ENCODE peak calls at places on chromosome 6, in six cellular contexts. One of them, this sample, is unnamed.

GRCh38 chr6:145491126-145491525 is 244.2 kb downstream of the EPM2A start:
- DNase-seq in stomach: no peak
- DNase-seq in upper lobe of left lung: peak; percentile 16
- DNase-seq in HCT116: no peak
- DNase-seq in GM23338: peak; percentile 41
- DNase-seq in breast epithelium: no peak
- DNase-seq in this sample: no peak

GRCh38 chr6:90078513-90079289 is 184.4 kb downstream of the GJA10 start:
- DNase-seq in HCT116: no peak
- DNase-seq in stomach: no peak
- DNase-seq in breast epithelium: no peak
- DNase-seq in GM23338: peak; percentile 27
- DNase-seq in upper lobe of left lung: no peak
- DNase-seq in this sample: no peak

GRCh38 chr6:134630468-134631180 is 312.7 kb upstream of the SGK1 start:
- DNase-seq in breast epithelium: no peak
- DNase-seq in upper lobe of left lung: no peak
- DNase-seq in HCT116: no peak
- DNase-seq in GM23338: no peak
- DNase-seq in stomach: no peak
- DNase-seq in this sample: no peak

GRCh38 chr6:112180095-112180820 is 74.1 kb downstream of the LAMA4 start:
- DNase-seq in upper lobe of left lung: no peak
- DNase-seq in breast epithelium: no peak
- DNase-seq in stomach: no peak
- DNase-seq in HCT116: peak; percentile 74
- DNase-seq in GM23338: peak; percentile 90
- DNase-seq in this sample: no peak

GRCh38 chr6:145374566-145374965 is 360.8 kb downstream of the EPM2A start:
- DNase-seq in GM23338: no peak
- DNase-seq in stomach: no peak
- DNase-seq in breast epithelium: no peak
- DNase-seq in upper lobe of left lung: no peak
- DNase-seq in HCT116: no peak
- DNase-seq in this sample: no peak

GRCh38 chr6:158414900-158415299 is 102.6 kb downstream of the TULP4 start:
- DNase-seq in upper lobe of left lung: no peak
- DNase-seq in HCT116: no peak
- DNase-seq in breast epithelium: no peak
- DNase-seq in GM23338: no peak
- DNase-seq in stomach: no peak
- DNase-seq in this sample: no peak

GRCh38 chr6:72421387-72421786 is 200.5 kb upstream of the KCNQ5 start:
- DNase-seq in upper lobe of left lung: no peak
- DNase-seq in breast epithelium: no peak
- DNase-seq in stomach: no peak
- DNase-seq in HCT116: no peak
- DNase-seq in GM23338: no peak
- DNase-seq in this sample: no peak

GRCh38 chr6:36463686-36464085 is 20.9 kb downstream of the KCTD20 start:
- DNase-seq in upper lobe of left lung: no peak
- DNase-seq in stomach: no peak
- DNase-seq in breast epithelium: no peak
- DNase-seq in HCT116: no peak
- DNase-seq in GM23338: no peak
- DNase-seq in this sample: no peak

GRCh38 chr6:3371222-3371949 is 85.5 kb downstream of the SLC22A23 start:
- DNase-seq in upper lobe of left lung: no peak
- DNase-seq in HCT116: no peak
- DNase-seq in GM23338: no peak
- DNase-seq in breast epithelium: no peak
- DNase-seq in stomach: no peak
- DNase-seq in this sample: no peak

DNA sequence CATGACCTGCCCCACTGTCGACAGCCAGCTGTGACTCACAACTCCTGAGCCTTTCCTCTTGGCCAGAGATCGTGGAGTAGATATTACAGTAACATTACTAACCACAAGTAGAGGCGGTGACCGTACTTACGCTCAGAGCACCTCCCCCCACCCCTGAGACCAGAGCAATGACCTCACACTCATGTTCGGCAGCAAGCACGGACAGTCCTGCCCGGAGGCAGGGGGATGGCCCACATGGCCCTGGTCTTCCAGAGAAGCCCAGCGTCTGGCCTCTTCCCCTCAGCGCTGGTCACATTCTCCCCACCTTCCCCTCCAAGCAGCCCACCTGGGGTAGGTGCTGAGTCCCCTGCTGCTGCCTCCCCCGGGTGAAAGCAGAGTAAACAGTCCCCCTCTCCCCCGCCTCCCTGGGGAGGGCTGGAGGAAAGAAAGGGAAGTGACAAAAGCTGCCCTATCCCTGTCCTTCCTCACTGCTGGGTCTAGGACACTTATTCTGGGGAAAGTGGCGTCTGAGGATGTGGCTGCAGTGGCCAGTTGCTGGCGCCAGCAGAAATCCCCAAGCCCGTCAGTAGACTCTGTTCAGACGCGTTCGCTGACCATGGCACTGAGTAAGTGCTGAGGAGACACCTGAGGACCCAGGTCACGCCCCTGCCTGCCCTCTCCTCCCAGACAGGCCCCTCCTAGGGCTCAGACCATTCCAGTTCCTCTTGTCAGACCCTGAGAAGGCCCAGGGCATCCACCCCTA is 68.5 kb downstream of the MRPL14 start:
- DNase-seq in GM23338: no peak
- DNase-seq in upper lobe of left lung: peak; percentile 82
- DNase-seq in HCT116: peak; percentile 88
- DNase-seq in breast epithelium: peak; percentile 86
- DNase-seq in stomach: peak; percentile 74
- DNase-seq in this sample: no peak
- TF ChIP-seq POLR2AphosphoS5 in GM23338: no peak
- TF ChIP-seq POLR2AphosphoS5 in upper lobe of left lung: peak; percentile 95
- TF ChIP-seq POLR2AphosphoS5 in HCT116: peak; percentile 71
- TF ChIP-seq POLR2AphosphoS5 in breast epithelium: peak; percentile 90
- TF ChIP-seq POLR2AphosphoS5 in stomach: no peak
- TF ChIP-seq POLR2AphosphoS5 in this sample: peak; percentile 73

GRCh38 chr6:157022022-157022740 is 245.0 kb downstream of the ARID1B start:
- DNase-seq in upper lobe of left lung: peak; percentile 97
- DNase-seq in stomach: peak; percentile 89
- DNase-seq in GM23338: peak; percentile 88
- DNase-seq in HCT116: peak; percentile 31
- DNase-seq in breast epithelium: peak; percentile 89
- DNase-seq in this sample: peak; percentile 97
- TF ChIP-seq POLR2AphosphoS5 in upper lobe of left lung: peak; percentile 44
- TF ChIP-seq POLR2AphosphoS5 in stomach: peak; percentile 30
- TF ChIP-seq POLR2AphosphoS5 in GM23338: peak; percentile 71
- TF ChIP-seq POLR2AphosphoS5 in HCT116: peak; percentile 40
- TF ChIP-seq POLR2AphosphoS5 in breast epithelium: no peak
- TF ChIP-seq POLR2AphosphoS5 in this sample: no peak

DNA sequence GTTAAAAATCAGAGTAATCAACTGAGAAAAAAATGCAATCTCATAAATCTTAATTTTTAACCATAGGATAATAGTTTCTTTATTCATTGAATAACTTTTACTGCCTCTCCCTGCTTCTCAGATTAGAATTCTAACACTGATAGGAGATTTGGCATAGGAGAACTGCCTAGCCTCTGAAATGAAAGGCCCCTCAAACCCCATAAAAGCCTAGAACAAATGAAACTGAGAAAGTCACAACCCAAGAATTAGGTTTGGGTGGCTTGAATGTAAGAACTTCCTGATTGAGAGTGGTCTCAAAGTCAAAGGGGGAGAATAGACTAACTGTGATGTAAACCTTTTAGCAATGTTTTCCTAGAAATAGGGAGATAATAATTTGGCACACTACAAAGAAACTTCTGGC is 52.2 kb downstream of the SAMD5 start:
- DNase-seq in GM23338: no peak
- DNase-seq in breast epithelium: no peak
- DNase-seq in stomach: no peak
- DNase-seq in upper lobe of left lung: no peak
- DNase-seq in HCT116: no peak
- DNase-seq in this sample: no peak
- TF ChIP-seq POLR2AphosphoS5 in GM23338: no peak
- TF ChIP-seq POLR2AphosphoS5 in breast epithelium: no peak
- TF ChIP-seq POLR2AphosphoS5 in stomach: no peak
- TF ChIP-seq POLR2AphosphoS5 in upper lobe of left lung: no peak
- TF ChIP-seq POLR2AphosphoS5 in HCT116: no peak
- TF ChIP-seq POLR2AphosphoS5 in this sample: no peak

GRCh38 chr6:128826606-128827005 is 56.3 kb upstream of the LAMA2 start:
- DNase-seq in GM23338: no peak
- DNase-seq in breast epithelium: no peak
- DNase-seq in stomach: no peak
- DNase-seq in upper lobe of left lung: no peak
- DNase-seq in HCT116: no peak
- DNase-seq in this sample: no peak
- TF ChIP-seq POLR2AphosphoS5 in GM23338: no peak
- TF ChIP-seq POLR2AphosphoS5 in breast epithelium: no peak
- TF ChIP-seq POLR2AphosphoS5 in stomach: no peak
- TF ChIP-seq POLR2AphosphoS5 in upper lobe of left lung: no peak
- TF ChIP-seq POLR2AphosphoS5 in HCT116: no peak
- TF ChIP-seq POLR2AphosphoS5 in this sample: no peak

GRCh38 chr6:30722280-30723112 is 2.3 kb downstream of the TUBB start:
- DNase-seq in upper lobe of left lung: no peak
- DNase-seq in HCT116: peak; percentile 62
- DNase-seq in GM23338: peak; percentile 85
- DNase-seq in stomach: peak; percentile 88
- DNase-seq in breast epithelium: peak; percentile 92
- DNase-seq in this sample: peak; percentile 94
- TF ChIP-seq POLR2AphosphoS5 in upper lobe of left lung: peak; percentile 67
- TF ChIP-seq POLR2AphosphoS5 in HCT116: peak; percentile 47
- TF ChIP-seq POLR2AphosphoS5 in GM23338: peak; percentile 41
- TF ChIP-seq POLR2AphosphoS5 in stomach: no peak
- TF ChIP-seq POLR2AphosphoS5 in breast epithelium: peak; percentile 76
- TF ChIP-seq POLR2AphosphoS5 in this sample: peak; percentile 49

GRCh38 chr6:75436869-75437268 is 56.7 kb downstream of the FILIP1 start:
- DNase-seq in breast epithelium: no peak
- DNase-seq in upper lobe of left lung: no peak
- DNase-seq in HCT116: no peak
- DNase-seq in stomach: no peak
- DNase-seq in GM23338: no peak
- DNase-seq in this sample: no peak
- TF ChIP-seq POLR2AphosphoS5 in breast epithelium: no peak
- TF ChIP-seq POLR2AphosphoS5 in upper lobe of left lung: no peak
- TF ChIP-seq POLR2AphosphoS5 in HCT116: no peak
- TF ChIP-seq POLR2AphosphoS5 in stomach: no peak
- TF ChIP-seq POLR2AphosphoS5 in GM23338: no peak
- TF ChIP-seq POLR2AphosphoS5 in this sample: no peak

This sample was measured in vagina.